ENCODE peak calls at places on chromosomes 7 and 10, in ten cellular contexts. R is activated T-cell treated with anti-CD3 and anti-CD28 coated beads, Interleukin-2, amount 50 U/mL, for 48 hours; C is stimulated activated CD8-positive, alpha-beta memory T cell treated with anti-CD3 and anti-CD28 coated beads, Interleukin-2, amount 100 ng/mL, for 1 hour; J is GM04503; Q is keratinocyte; E is cardiac muscle cell; X is AG20443; G is endothelial cell; K is A549; A is AG04449. N is an unnamed sample.
A peak's percentile ranks its signal among the peaks of the same experiment; 100 is the strongest.

GRCh38 chr7:102463841-102464576 is 654 bp downstream of the ALKBH4 start:
- DNase-seq in A (no peak), X (peak; percentile 46), E (peak; percentile 30), R (no peak), K (no peak), J (no peak), Q (no peak), C (no peak), G (no peak), N (no peak)

GRCh38 chr10:112721080-112721698 is 228.9 kb upstream of the TCF7L2 start:
- DNase-seq in C (no peak), K (peak; percentile 69), Q (no peak), J (no peak), R (no peak), G (peak; percentile 30), A (no peak), X (peak; percentile 32), E (peak; percentile 46), N (peak; percentile 43)

GRCh38 chr10:6748029-6748428 is 168.0 kb upstream of the PRKCQ start:
- DNase-seq in Q (no peak), G (no peak), R (no peak), A (no peak), X (no peak), C (no peak), E (no peak), J (no peak), K (no peak), N (no peak)

GRCh38 chr10:92419740-92420553 is 129.0 kb downstream of the MARCHF5 start:
- DNase-seq in Q (no peak), R (no peak), K (no peak), X (peak; percentile 72), J (no peak), E (peak; percentile 26), G (no peak), A (no peak), C (no peak), N (peak; percentile 66)

GRCh38 chr7:1742555-1743303 is 72.7 kb downstream of the ELFN1 start:
- DNase-seq in G (no peak), A (no peak), X (peak; percentile 65), R (no peak), J (no peak), C (no peak), E (peak; percentile 26), Q (no peak), K (no peak), N (no peak)

GRCh38 chr7:138546829-138547228 is 86.8 kb downstream of the TRIM24 start:
- DNase-seq in J (no peak), Q (no peak), C (no peak), X (no peak), G (no peak), E (no peak), K (no peak), A (no peak), R (no peak), N (no peak)

GRCh38 chr10:44394696-44395383 is 9.9 kb upstream of the CXCL12 start:
- DNase-seq in R (no peak), X (no peak), J (no peak), A (no peak), E (no peak), K (no peak), Q (no peak), C (no peak), G (no peak), N (no peak)

GRCh38 chr7:27185708-27186449 is 847 bp upstream of the HOXA11 start:
- DNase-seq in A (no peak), X (no peak), C (no peak), R (peak; percentile 28), Q (no peak), K (no peak), J (no peak), G (no peak), E (no peak), N (peak; percentile 58)

GRCh38 chr7:137681657-137682562 is 164.9 kb downstream of the DGKI start:
- DNase-seq in E (no peak), R (no peak), J (peak; percentile 89), K (no peak), Q (no peak), G (no peak), A (peak; percentile 65), C (no peak), X (peak; percentile 72), N (no peak)

GRCh38 chr7:142891490-142892082 is 6.0 kb upstream of the TRPV6 start:
- DNase-seq in K (no peak), Q (no peak), G (no peak), C (no peak), J (no peak), A (no peak), X (no peak), E (no peak), R (no peak), N (no peak)

GRCh38 chr7:40946549-40946948 is 756.3 kb downstream of the INHBA start:
- DNase-seq in X (no peak), J (no peak), R (no peak), K (no peak), A (no peak), Q (no peak), E (no peak), G (no peak), C (no peak), N (no peak)

GRCh38 chr7:130492519-130493274 is 812 bp downstream of the MEST start:
- DNase-seq in R (no peak), Q (no peak), J (no peak), K (no peak), E (peak; percentile 7), A (no peak), X (no peak), C (no peak), G (no peak), N (no peak)

GRCh38 chr10:48817141-48817540 is 122.5 kb downstream of the LRRC18 start:
- DNase-seq in X (no peak), E (no peak), C (no peak), R (no peak), K (no peak), A (no peak), Q (no peak), G (no peak), J (no peak), N (no peak)

GRCh38 chr7:93016681-93017349 is 101.0 kb downstream of the SAMD9 start:
- DNase-seq in J (no peak), E (no peak), R (no peak), K (no peak), Q (no peak), G (no peak), A (no peak), C (no peak), X (no peak), N (no peak)

N was measured in H1.